ENCODE peak calls at places on chromosomes 7 and 10, in eight cellular contexts. O is PC-9, B is K562, P is gastrocnemius medialis, V is aorta, K is right atrium auricular region, Z is AG10803, Y is AG04449. I is an unnamed sample.

GRCh38 chr7:107972075-107972482 is 30.9 kb downstream of the LAMB1 start:
- DNase-seq in K (no peak), V (no peak), Y (peak; percentile 12), B (peak; percentile 72), Z (peak; percentile 99), O (no peak), P (peak; percentile 50), I (no peak)

GRCh38 chr10:123166618-123167017 is 12.4 kb downstream of the BUB3 start:
- DNase-seq in V (no peak), Y (no peak), Z (no peak), B (no peak), P (no peak), O (no peak), K (no peak), I (no peak)

GRCh38 chr7:99133766-99134564 is 9.9 kb downstream of the SMURF1 start:
- DNase-seq in P (no peak), K (no peak), Z (no peak), Y (no peak), O (no peak), B (no peak), V (no peak), I (no peak)

GRCh38 chr7:134548877-134549276 is at the start of gene AKR1B15:
- DNase-seq in O (peak; percentile 69), Z (peak; percentile 49), Y (no peak), B (no peak), K (no peak), P (peak; percentile 81), V (no peak), I (no peak)

GRCh38 chr10:18699849-18700554 is 40.8 kb downstream of the ARL5B start:
- DNase-seq in Y (no peak), Z (peak; percentile 44), B (no peak), V (no peak), K (no peak), P (no peak), O (no peak), I (no peak)

GRCh38 chr10:77157248-77158019 is 480.2 kb downstream of the KCNMA1 start:
- DNase-seq in K (no peak), O (no peak), B (no peak), Y (no peak), P (no peak), Z (no peak), V (no peak), I (peak; percentile 77)

GRCh38 chr10:28411648-28412047 is 108.8 kb upstream of the MPP7 start:
- DNase-seq in Y (no peak), P (no peak), Z (no peak), V (no peak), B (no peak), K (no peak), O (no peak), I (no peak)

GRCh38 chr10:106930751-106931150 is 233.8 kb downstream of the SORCS1 start:
- DNase-seq in B (no peak), V (no peak), K (no peak), Z (no peak), P (no peak), O (no peak), Y (no peak), I (no peak)

GRCh38 chr10:63744060-63744941 is 223.1 kb downstream of the REEP3 start:
- DNase-seq in V (no peak), Y (no peak), K (no peak), P (no peak), O (no peak), B (no peak), Z (peak; percentile 98), I (no peak)

GRCh38 chr10:93352638-93353383 is 129.3 kb downstream of the MYOF start:
- DNase-seq in Y (no peak), K (no peak), B (peak; percentile 37), O (no peak), V (no peak), P (no peak), Z (peak; percentile 51), I (no peak)

GRCh38 chr10:30057421-30057841 is 2.0 kb downstream of the JCAD start:
- DNase-seq in Z (peak; percentile 47), B (no peak), O (peak; percentile 60), Y (no peak), V (no peak), P (no peak), K (no peak), I (no peak)

GRCh38 chr7:156735861-156736260 is 95.3 kb downstream of the RNF32 start:
- DNase-seq in V (no peak), Y (no peak), Z (no peak), B (no peak), P (no peak), K (no peak), O (no peak), I (no peak)

GRCh38 chr7:155489862-155490696 is 32.1 kb downstream of the EN2 start:
- DNase-seq in P (no peak), K (no peak), O (no peak), B (no peak), Z (peak; percentile 20), V (peak; percentile 37), Y (no peak), I (no peak)

GRCh38 chr10:27997865-27998177 is 1.1 kb downstream of the ODAD2 start:
- DNase-seq in Y (no peak), Z (no peak), V (no peak), B (no peak), O (no peak), P (no peak), K (no peak), I (no peak)

GRCh38 chr10:43815486-43815885 is 166.8 kb upstream of the ZNF32 start:
- DNase-seq in V (no peak), Y (no peak), K (no peak), B (no peak), O (no peak), P (no peak), Z (no peak), I (no peak)

GRCh38 chr10:3624367-3624766 is 160.6 kb downstream of the KLF6 start:
- DNase-seq in Z (peak; percentile 8), K (no peak), B (no peak), Y (peak; percentile 23), P (no peak), O (peak; percentile 66), V (no peak), I (no peak)

GRCh38 chr10:45470098-45471012 is 96.3 kb downstream of the ALOX5 start:
- DNase-seq in P (no peak), Z (peak; percentile 4), O (peak; percentile 43), K (no peak), Y (no peak), V (no peak), B (peak; percentile 81), I (peak; percentile 75)

GRCh38 chr7:17463511-17464085 is 165.1 kb downstream of the AHR start:
- DNase-seq in Y (no peak), V (no peak), O (no peak), P (no peak), K (no peak), B (no peak), Z (no peak), I (no peak)

GRCh38 chr10:110425684-110426293 is 71.9 kb upstream of the DUSP5 start:
- DNase-seq in Z (peak; percentile 97), K (no peak), O (peak; percentile 37), B (no peak), Y (peak; percentile 98), V (no peak), P (no peak), I (no peak)

GRCh38 chr7:22179442-22179879 is 177.5 kb downstream of the RAPGEF5 start:
- DNase-seq in P (no peak), Y (no peak), V (no peak), O (no peak), Z (no peak), K (no peak), B (no peak), I (no peak)

GRCh38 chr7:116218051-116218645 is 7.8 kb downstream of the TES start:
- DNase-seq in B (peak; percentile 20), K (no peak), V (no peak), O (peak; percentile 88), Z (no peak), P (no peak), Y (no peak), I (peak; percentile 88)

GRCh38 chr10:115082521-115082920 is 10.6 kb upstream of the ATRNL1 start:
- DNase-seq in P (no peak), B (no peak), Z (peak; percentile 27), O (no peak), K (no peak), V (no peak), Y (no peak), I (no peak)

GRCh38 chr7:113775401-113775800 is 143.4 kb downstream of the PPP1R3A start:
- DNase-seq in B (no peak), V (no peak), Z (no peak), Y (no peak), P (no peak), K (no peak), O (no peak), I (peak; percentile 23)
- H3K4me3 ChIP-seq in B (no peak overlapping the region), V (no peak overlapping the region), Z (no peak overlapping the region), Y (no peak overlapping the region), P (no peak overlapping the region), K (no peak overlapping the region), O (no peak overlapping the region), I (no peak overlapping the region)

GRCh38 chr7:1455241-1455939 is 3.9 kb downstream of the MICALL2 start:
- DNase-seq in K (no peak), Z (no peak), B (no peak), P (no peak), O (peak; percentile 100), Y (no peak), V (no peak), I (peak; percentile 94)
- H3K4me3 ChIP-seq in K (no peak overlapping the region), Z (no peak overlapping the region), B (no peak overlapping the region), P (no peak overlapping the region), O (peak overlapping the region; percentile 38), Y (no peak overlapping the region), V (no peak overlapping the region), I (peak overlapping the region; percentile 48)

DNA sequence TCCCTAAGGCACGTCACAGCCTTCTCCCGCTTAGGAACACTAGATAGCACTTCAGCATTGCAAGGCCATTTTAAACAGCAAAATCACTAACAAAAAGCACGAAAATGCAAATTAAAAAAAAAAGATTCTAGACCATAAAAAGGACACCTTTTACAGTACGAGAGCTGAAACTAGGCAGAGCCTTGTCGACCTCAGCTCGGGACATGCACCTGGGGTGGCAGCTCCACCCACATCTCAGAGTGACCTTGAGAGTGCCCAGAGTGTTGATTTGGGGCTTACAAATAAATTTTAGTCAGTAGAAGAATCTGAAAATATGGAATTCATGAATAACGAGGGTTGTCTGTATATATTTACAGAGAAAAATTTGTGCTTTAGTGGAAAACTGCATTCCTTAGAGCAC is 1.1 kb downstream of the MRPS24 start:
- DNase-seq in Z (no peak), O (no peak), P (no peak), K (no peak), Y (no peak), V (no peak), B (no peak), I (no peak)
- H3K4me3 ChIP-seq in Z (peak overlapping the region; percentile 85), O (peak overlapping the region; percentile 69), P (peak overlapping the region; percentile 94), K (no peak overlapping the region), Y (peak overlapping the region; percentile 92), V (no peak overlapping the region), B (peak overlapping the region; percentile 71), I (peak overlapping the region; percentile 82)

GRCh38 chr7:136294977-136295376 is 317.8 kb upstream of the MTPN start:
- DNase-seq in Y (no peak), P (no peak), V (no peak), Z (no peak), K (no peak), B (no peak), O (peak; percentile 2), I (no peak)

GRCh38 chr7:136293841-136294391 is 316.8 kb upstream of the MTPN start:
- DNase-seq in Y (no peak), V (no peak), P (no peak), B (no peak), Z (no peak), O (no peak), K (no peak), I (no peak)

GRCh38 chr7:136292365-136292764 is 315.2 kb upstream of the MTPN start:
- DNase-seq in O (no peak), B (no peak), Y (no peak), Z (no peak), V (no peak), P (no peak), K (no peak), I (no peak)

GRCh38 chr7:136293272-136293671 is 316.1 kb upstream of the MTPN start:
- DNase-seq in Z (no peak), Y (no peak), P (no peak), K (no peak), B (no peak), O (no peak), V (no peak), I (no peak)
- H3K4me3 ChIP-seq in Z (no peak overlapping the region), Y (no peak overlapping the region), P (no peak overlapping the region), K (no peak overlapping the region), B (no peak overlapping the region), O (no peak overlapping the region), V (no peak overlapping the region), I (no peak overlapping the region)